ENCODE peak calls at places on chromosomes 13 and 19, in ten cellular contexts. Q, G, R, K, U, E, F, H, Y and T are unnamed samples.

GRCh38 chr19:22526661-22527272 is 104.6 kb upstream of the ZNF98 start:
- DNase-seq in E (no peak), R (no peak), K (peak; percentile 20), U (no peak), H (no peak), G (no peak), Y (no peak), Q (no peak), F (no peak), T (no peak)

GRCh38 chr19:40756502-40757110 is 5.6 kb downstream of the SNRPA start:
- DNase-seq in Y (no peak), Q (peak; percentile 57), R (no peak), E (no peak), F (no peak), U (peak; percentile 68), K (no peak), G (no peak), H (no peak), T (no peak)

GRCh38 chr13:102903659-102904407 is 58.0 kb downstream of the ERCC5 start:
- DNase-seq in U (peak; percentile 32), H (peak; percentile 45), E (no peak), G (no peak), F (peak; percentile 22), Q (no peak), Y (no peak), K (no peak), R (peak; percentile 58), T (peak; percentile 19)

GRCh38 chr13:99281811-99282263 is 23.7 kb upstream of the GPR18 start:
- DNase-seq in Q (peak; percentile 74), Y (peak; percentile 50), H (peak; percentile 71), E (peak; percentile 26), G (peak; percentile 62), K (peak; percentile 23), U (no peak), F (no peak), R (no peak), T (no peak)

GRCh38 chr19:38656171-38656981 is 8.9 kb downstream of the ACTN4 start:
- DNase-seq in R (no peak), G (no peak), F (no peak), U (peak; percentile 75), E (peak; percentile 8), Q (peak; percentile 77), Y (no peak), H (peak; percentile 79), K (no peak), T (no peak)

GRCh38 chr19:55014714-55015113 is 23.4 kb downstream of the GP6 start:
- DNase-seq in G (no peak), H (no peak), R (no peak), K (no peak), U (no peak), F (peak; percentile 12), Y (no peak), Q (no peak), E (no peak), T (no peak)

GRCh38 chr13:39095500-39095899 is 57.2 kb downstream of the NHLRC3 start:
- DNase-seq in Y (no peak), F (no peak), H (no peak), U (no peak), R (no peak), E (no peak), K (no peak), G (no peak), Q (no peak), T (no peak)

GRCh38 chr19:28949027-28949426 is 263.9 kb downstream of the UQCRFS1 start:
- DNase-seq in R (no peak), Y (no peak), U (no peak), F (no peak), Q (no peak), G (no peak), E (no peak), H (no peak), K (no peak), T (no peak)

GRCh38 chr19:16363133-16363851 is 38.7 kb downstream of the KLF2 start:
- DNase-seq in E (peak; percentile 57), R (no peak), F (no peak), K (no peak), Y (peak; percentile 95), G (peak; percentile 92), U (peak; percentile 37), H (no peak), Q (no peak), T (no peak)

GRCh38 chr19:24054044-24054935 is 32.7 kb upstream of the ZNF254 start:
- DNase-seq in F (no peak), G (no peak), R (no peak), Y (no peak), K (no peak), U (peak; percentile 100), E (no peak), H (peak; percentile 94), Q (no peak), T (no peak)
- H3K36me3 ChIP-seq in F (peaks cover 51% of the 10 kb centered on the region), G (peaks cover 9% of the 10 kb centered on the region), R (peaks cover 88% of the 10 kb centered on the region), Y (peaks cover 9% of the 10 kb centered on the region), K (no peaks in the 10 kb centered on the region), U (peaks cover 4% of the 10 kb centered on the region), E (peaks cover 64% of the 10 kb centered on the region), H (peaks cover 19% of the 10 kb centered on the region), Q (peaks cover 62% of the 10 kb centered on the region), T (peaks cover 41% of the 10 kb centered on the region)

DNA sequence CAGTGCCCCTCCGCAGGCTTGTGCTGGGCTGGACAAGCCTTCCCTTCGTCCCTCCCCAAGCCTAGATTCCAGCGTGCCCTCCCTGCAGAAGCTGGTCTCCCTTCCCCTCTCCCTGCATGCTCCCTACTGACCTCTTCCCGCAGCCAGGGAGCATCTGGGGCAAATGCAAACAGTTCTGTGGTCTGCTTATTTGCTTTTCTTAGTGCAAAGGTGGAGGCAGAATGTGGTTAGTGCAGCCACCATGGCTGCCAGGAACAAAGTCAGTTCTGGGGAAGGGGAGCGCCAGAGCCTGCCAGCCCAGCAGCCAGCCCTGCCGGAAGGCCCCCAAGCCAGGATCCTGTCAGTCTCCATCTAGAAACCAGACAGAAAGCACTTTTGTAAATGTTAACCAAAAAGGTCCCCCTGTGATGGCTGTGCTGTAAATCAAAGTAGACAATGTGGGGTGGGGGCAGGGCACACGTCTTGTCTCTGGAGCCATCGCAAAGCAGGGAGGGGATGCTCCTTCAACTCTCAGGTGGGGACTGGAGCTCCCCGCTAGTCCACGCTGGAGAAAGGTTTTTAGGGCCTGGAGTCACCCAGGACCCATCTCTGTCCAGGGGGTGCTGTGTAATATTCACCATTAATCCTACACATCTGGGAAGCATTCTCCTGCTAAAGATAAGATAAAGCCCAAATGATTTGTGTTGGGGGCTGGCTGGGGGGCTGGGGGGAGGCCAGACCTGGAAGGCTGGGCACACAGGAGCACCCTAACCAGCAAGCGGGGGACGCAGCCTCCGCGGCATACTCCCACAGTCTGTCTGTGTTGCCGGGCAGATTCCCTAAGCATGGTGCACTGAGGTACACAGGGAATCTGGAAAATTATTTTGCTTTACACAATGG is 30.9 kb downstream of the SERP2 start:
- DNase-seq in G (peak; percentile 38), H (no peak), Q (no peak), F (no peak), E (no peak), Y (peak; percentile 65), R (peak; percentile 75), U (no peak), K (no peak), T (peak; percentile 77)
- H3K4me3 ChIP-seq in G (peak overlapping the region; percentile 2), H (no peak overlapping the region), Q (no peak overlapping the region), F (no peak overlapping the region), E (no peak overlapping the region), Y (peak overlapping the region; percentile 25), R (peak overlapping the region; percentile 22), U (no peak overlapping the region), K (no peak overlapping the region), T (peak overlapping the region; percentile 12)

GRCh38 chr19:7225741-7226140 is 68.5 kb downstream of the INSR start:
- DNase-seq in R (no peak), Q (no peak), E (peak; percentile 36), F (no peak), Y (no peak), G (no peak), H (no peak), K (no peak), U (no peak), T (no peak)

GRCh38 chr19:7228935-7229541 is 65.2 kb downstream of the INSR start:
- DNase-seq in G (no peak), F (no peak), Q (no peak), K (no peak), U (no peak), R (no peak), H (no peak), Y (no peak), E (no peak), T (no peak)

GRCh38 chr19:7224995-7225394 is 69.2 kb downstream of the INSR start:
- DNase-seq in U (no peak), E (no peak), Y (no peak), F (no peak), H (no peak), Q (no peak), G (no peak), R (no peak), K (no peak), T (no peak)

GRCh38 chr19:7227735-7228134 is 66.5 kb downstream of the INSR start:
- DNase-seq in H (no peak), R (no peak), Y (no peak), U (no peak), F (no peak), K (no peak), Q (no peak), G (no peak), E (no peak), T (no peak)

DNA sequence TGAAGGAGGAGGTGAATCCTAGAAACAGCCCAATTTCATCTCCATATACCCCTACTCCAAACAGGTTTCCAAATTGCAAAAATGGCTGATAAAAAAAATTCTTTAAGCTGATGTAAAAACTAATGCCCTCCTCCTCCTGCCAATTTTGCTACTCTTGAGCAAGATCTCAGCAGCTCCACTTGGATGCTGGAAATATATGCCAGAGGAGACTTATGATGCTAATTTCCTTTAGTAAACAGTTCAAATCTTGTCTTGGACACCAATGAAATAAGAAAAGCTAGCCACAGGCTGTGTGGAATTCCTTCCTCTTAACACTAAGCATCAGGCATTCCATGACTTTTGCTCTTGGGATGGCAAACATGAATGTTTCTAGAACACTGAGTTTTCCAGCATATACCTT is 67.5 kb downstream of the INSR start:
- DNase-seq in R (no peak), E (no peak), G (no peak), H (peak; percentile 20), K (no peak), Q (no peak), U (no peak), F (no peak), Y (no peak), T (no peak)
- H3K27me3 ChIP-seq in R (no peaks in the 10 kb centered on the region), E (peaks cover 3% of the 10 kb centered on the region), G (no peaks in the 10 kb centered on the region), H (no peaks in the 10 kb centered on the region), K (no peaks in the 10 kb centered on the region), Q (no peaks in the 10 kb centered on the region), U (no peaks in the 10 kb centered on the region), F (no peaks in the 10 kb centered on the region), Y (no peaks in the 10 kb centered on the region), T (no peaks in the 10 kb centered on the region)

DNA sequence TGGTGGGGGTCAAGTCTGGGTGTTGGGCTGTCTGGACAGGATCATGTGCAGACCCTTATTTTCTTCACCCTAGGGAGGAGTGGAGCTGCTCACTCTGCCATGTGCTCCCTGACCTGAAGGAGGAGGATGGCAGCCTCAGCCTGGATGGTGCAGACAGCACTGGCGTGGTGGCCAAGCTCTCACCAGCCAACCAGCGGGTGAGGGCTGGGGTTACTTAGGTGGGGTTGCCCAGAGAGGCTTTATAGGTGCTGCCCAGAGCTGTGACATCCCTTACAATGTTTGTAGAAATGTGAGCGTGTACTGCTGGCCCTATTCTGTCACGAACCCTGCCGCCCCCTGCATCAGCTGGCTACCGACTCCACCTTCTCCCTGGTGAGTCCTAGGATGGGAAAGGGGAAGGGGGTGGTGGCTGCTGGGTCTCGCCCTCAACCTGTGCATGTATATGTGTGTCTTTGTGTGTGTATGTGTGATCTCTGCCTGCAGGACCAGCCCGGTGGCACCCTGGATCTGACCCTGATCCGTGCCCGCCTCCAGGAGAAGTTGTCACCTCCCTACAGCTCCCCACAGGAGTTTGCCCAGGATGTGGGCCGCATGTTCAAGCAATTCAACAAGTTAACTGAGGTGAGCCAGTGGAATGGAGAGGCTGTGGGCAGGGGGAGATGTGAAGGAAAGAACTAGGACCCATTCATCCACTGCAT is 5.1 kb downstream of the CHMP2A start:
- DNase-seq in F (no peak), K (no peak), Q (peak; percentile 39), E (peak; percentile 60), G (no peak), H (no peak), R (no peak), Y (no peak), U (no peak), T (no peak)
- H3K36me3 ChIP-seq in F (peaks cover 89% of the 10 kb centered on the region), K (no peaks in the 10 kb centered on the region), Q (peaks cover 69% of the 10 kb centered on the region), E (peaks cover 71% of the 10 kb centered on the region), G (peaks cover 5% of the 10 kb centered on the region), H (peaks cover 47% of the 10 kb centered on the region), R (peaks cover 84% of the 10 kb centered on the region), Y (peaks cover 31% of the 10 kb centered on the region), U (peaks cover 53% of the 10 kb centered on the region), T (peaks cover 69% of the 10 kb centered on the region)